ENCODE peak calls at places on chromosomes 5 and 9, in five cellular contexts. T, O, R, S and B are unnamed samples.

GRCh38 chr5:74631088-74631960 is 9.2 kb downstream of the ENC1 start:
- DNase-seq in T (no peak), O (no peak), R (peak; percentile 60), S (peak; percentile 83), B (peak; percentile 83)

GRCh38 chr9:89593776-89594427 is 10.9 kb upstream of the GADD45G start:
- DNase-seq in T (peak; percentile 46), O (peak; percentile 36), R (peak; percentile 44), S (peak; percentile 67), B (peak; percentile 88)

GRCh38 chr9:6997330-6997729 is 239.6 kb downstream of the KDM4C start:
- DNase-seq in T (no peak), O (no peak), R (no peak), S (no peak), B (no peak)

GRCh38 chr5:39256472-39256871 is 37.1 kb upstream of the FYB1 start:
- DNase-seq in T (no peak), O (no peak), R (peak; percentile 62), S (no peak), B (no peak)

GRCh38 chr5:96256795-96257470 is 176.1 kb downstream of the PCSK1 start:
- DNase-seq in T (no peak), O (no peak), R (peak; percentile 95), S (peak; percentile 8), B (peak; percentile 65)

GRCh38 chr5:35159370-35159742 is 70.9 kb downstream of the PRLR start:
- DNase-seq in T (no peak), O (no peak), R (peak; percentile 54), S (no peak), B (no peak)

GRCh38 chr9:69319324-69320040 is 5.5 kb upstream of the ENTREP1 start:
- DNase-seq in T (no peak), O (no peak), R (no peak), S (no peak), B (no peak)

GRCh38 chr5:124289641-124290201 is 456.7 kb downstream of the ZNF608 start:
- DNase-seq in T (no peak), O (no peak), R (no peak), S (peak; percentile 7), B (no peak)

GRCh38 chr9:107548298-107549142 is 59.0 kb upstream of the KLF4 start:
- DNase-seq in T (no peak), O (no peak), R (peak; percentile 81), S (no peak), B (no peak)

GRCh38 chr5:83844320-83845068 is 123.8 kb upstream of the HAPLN1 start:
- DNase-seq in T (no peak), O (no peak), R (peak; percentile 84), S (no peak), B (no peak)

GRCh38 chr5:17185776-17186175 is 31.7 kb upstream of the BASP1 start:
- DNase-seq in T (no peak), O (peak; percentile 45), R (peak; percentile 94), S (no peak), B (no peak)

GRCh38 chr5:94705427-94705826 is 87.0 kb downstream of the SLF1 start:
- DNase-seq in T (no peak), O (no peak), R (no peak), S (no peak), B (no peak)

GRCh38 chr5:31854181-31854624 is 215.3 kb downstream of the PDZD2 start:
- DNase-seq in T (no peak), O (peak; percentile 33), R (peak; percentile 57), S (no peak), B (no peak)

GRCh38 chr5:180599981-180600553 is 8.8 kb upstream of the SCGB3A1 start:
- DNase-seq in T (no peak), O (no peak), R (no peak), S (no peak), B (no peak)

GRCh38 chr9:106203832-106204516 is 509.6 kb downstream of the TMEM38B start:
- DNase-seq in T (no peak), O (no peak), R (no peak), S (no peak), B (no peak)

DNA sequence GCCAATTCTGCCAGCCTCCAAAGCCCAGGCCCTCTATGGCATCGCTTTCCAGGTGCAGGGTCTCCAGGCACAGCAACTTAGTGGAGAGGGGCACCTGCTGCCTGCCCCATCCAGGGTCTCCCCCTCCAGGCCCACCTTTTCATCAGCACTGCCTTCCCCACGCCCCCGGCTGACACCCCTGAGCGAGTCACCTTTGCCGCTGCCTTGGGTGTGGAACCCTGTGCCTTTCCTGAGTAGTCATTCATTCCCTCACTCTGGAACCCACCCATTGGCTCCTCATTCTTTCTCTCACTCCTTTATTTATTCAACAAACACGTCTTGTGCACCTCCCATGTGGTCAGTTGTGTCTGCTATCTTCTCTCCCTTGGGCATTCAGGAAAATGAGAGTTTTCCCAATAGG is 14.5 kb upstream of the RPL26L1 start:
- DNase-seq in T (no peak), O (no peak), R (no peak), S (no peak), B (no peak)
- H3K4me1 ChIP-seq in T (peaks cover 12% of the 10 kb centered on the region), O (peaks cover 28% of the 10 kb centered on the region), R (peaks cover 24% of the 10 kb centered on the region), S (no peaks in the 10 kb centered on the region), B (no peaks in the 10 kb centered on the region)

DNA sequence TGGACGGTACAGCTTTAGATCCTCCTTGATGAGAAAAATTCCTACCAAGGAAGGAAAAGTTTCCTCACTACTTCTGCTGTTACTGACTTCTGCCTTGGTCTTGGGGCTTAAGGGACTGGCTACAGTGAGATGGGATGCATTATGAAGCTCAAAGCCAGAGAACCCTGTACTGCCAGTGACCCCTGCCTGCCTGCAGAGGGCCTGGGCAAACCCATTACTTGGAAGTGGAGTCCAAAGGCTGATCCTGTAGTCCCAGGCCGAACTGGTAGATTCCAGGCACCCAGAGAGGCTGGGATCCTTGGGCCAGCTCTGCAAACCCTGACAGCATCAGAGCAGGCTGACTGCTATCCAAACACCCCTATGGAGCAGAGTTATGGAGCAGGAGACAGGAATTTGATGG is 25.7 kb upstream of the NR5A1 start:
- DNase-seq in T (no peak), O (no peak), R (no peak), S (no peak), B (no peak)
- H3K27ac ChIP-seq in T (no peak overlapping the region), O (no peak overlapping the region), R (no peak overlapping the region), S (no peak overlapping the region), B (no peak overlapping the region)

DNA sequence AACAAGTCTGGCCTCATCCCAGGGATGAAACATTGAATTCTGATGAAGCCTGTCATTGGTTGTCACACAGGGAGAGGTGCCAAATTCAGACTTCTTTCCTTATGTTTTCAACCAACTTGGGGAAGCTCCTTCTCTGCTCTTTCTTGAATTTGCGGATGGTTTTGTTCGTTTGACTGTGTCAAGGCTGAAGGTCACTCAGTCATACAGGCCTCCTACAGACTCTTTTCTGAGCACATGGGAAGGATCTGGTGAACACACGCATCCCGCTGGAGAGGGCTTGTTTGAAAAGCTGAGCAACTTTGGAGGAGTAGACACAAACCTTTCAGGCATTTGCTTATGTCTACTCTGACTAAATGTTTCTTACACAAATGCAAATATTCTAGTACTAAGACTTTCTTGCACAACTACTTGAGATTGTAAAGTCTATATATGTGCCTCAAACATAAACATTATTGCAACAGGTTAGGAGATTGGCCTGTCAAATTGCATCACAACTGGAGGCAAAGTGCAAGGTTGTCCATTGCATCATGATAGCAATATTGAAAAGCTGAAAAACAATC is 151.5 kb upstream of the NR3C1 start:
- DNase-seq in T (no peak), O (no peak), R (peak; percentile 83), S (no peak), B (no peak)
- H3K4me1 ChIP-seq in T (no peaks in the 10 kb centered on the region), O (peaks cover 20% of the 10 kb centered on the region), R (no peaks in the 10 kb centered on the region), S (no peaks in the 10 kb centered on the region), B (peaks cover 13% of the 10 kb centered on the region)

GRCh38 chr5:151078490-151079262 is 2.2 kb downstream of the TNIP1 start:
- DNase-seq in T (no peak), O (no peak), R (no peak), S (peak; percentile 42), B (peak; percentile 72)
- H3K27ac ChIP-seq in T (no peak overlapping the region), O (peak overlapping the region; percentile 99), R (peak overlapping the region; percentile 82), S (peak overlapping the region; percentile 16), B (peak overlapping the region; percentile 86)

GRCh38 chr9:130448771-130449170 is 4.0 kb downstream of the ASS1 start:
- DNase-seq in T (no peak), O (no peak), R (no peak), S (no peak), B (no peak)
- H3K4me1 ChIP-seq in T (peaks cover 35% of the 10 kb centered on the region), O (peaks cover 100% of the 10 kb centered on the region), R (peaks cover 73% of the 10 kb centered on the region), S (peaks cover 9% of the 10 kb centered on the region), B (no peaks in the 10 kb centered on the region)